ENCODE peak calls at places on chromosomes 3 and 15, in eight cellular contexts. P is uterus, X is hepatocyte, V is A549, Z is AG09319, Q is adrenal gland, C is testis, H is mesothelial cell of epicardium. J is an unnamed sample.

GRCh38 chr3:38646630-38647029 is 2.9 kb downstream of the SCN5A start:
- DNase-seq in P (no peak), X (peak), V (peak), Z (no peak), Q (no peak), C (no peak), H (no peak), J (peak)

GRCh38 chr3:21294768-21295167 is 456.2 kb downstream of the ZNF385D start:
- DNase-seq in P (no peak), X (no peak), V (no peak), Z (no peak), Q (no peak), C (no peak), H (no peak), J (peak)

GRCh38 chr3:112061152-112061551 is 25.0 kb upstream of the C3orf52 start:
- DNase-seq in P (no peak), X (no peak), V (no peak), Z (no peak), Q (no peak), C (no peak), H (no peak), J (no peak)

GRCh38 chr3:135382621-135383020 is 582.9 kb upstream of the PPP2R3A start:
- DNase-seq in P (no peak), X (no peak), V (no peak), Z (no peak), Q (no peak), C (peak), H (no peak), J (no peak)

GRCh38 chr15:41115088-41115651 is 910 bp downstream of the INO80 start:
- DNase-seq in P (no peak), X (peak), V (no peak), Z (peak), Q (no peak), C (no peak), H (no peak), J (peak)

GRCh38 chr3:50516048-50516871 is 12.8 kb upstream of the CACNA2D2 start:
- DNase-seq in P (peak), X (peak), V (no peak), Z (no peak), Q (peak), C (peak), H (peak), J (no peak)

GRCh38 chr15:76282451-76282850 is 28.8 kb downstream of the ETFA start:
- DNase-seq in P (no peak), X (no peak), V (no peak), Z (no peak), Q (no peak), C (no peak), H (no peak), J (no peak)

GRCh38 chr15:42157981-42158765 is 1.7 kb upstream of the PLA2G4F start:
- DNase-seq in P (no peak), X (no peak), V (no peak), Z (no peak), Q (peak), C (no peak), H (no peak), J (peak)

GRCh38 chr3:194687638-194688206 is 2.0 kb downstream of the FAM43A start:
- DNase-seq in P (peak), X (peak), V (peak), Z (no peak), Q (peak), C (peak), H (peak), J (peak)

GRCh38 chr3:179560791-179561190 is 1.9 kb upstream of the ACTL6A start:
- DNase-seq in P (no peak), X (no peak), V (no peak), Z (no peak), Q (no peak), C (no peak), H (no peak), J (no peak)

GRCh38 chr15:60095711-60096110 is 91.6 kb downstream of the FOXB1 start:
- DNase-seq in P (no peak), X (no peak), V (no peak), Z (no peak), Q (no peak), C (no peak), H (no peak), J (no peak)

GRCh38 chr3:127560051-127560787 is 30.3 kb downstream of the TPRA1 start:
- DNase-seq in P (no peak), X (no peak), V (no peak), Z (no peak), Q (no peak), C (no peak), H (no peak), J (no peak)

GRCh38 chr15:98120561-98120960 is 160.1 kb downstream of the ARRDC4 start:
- DNase-seq in P (no peak), X (no peak), V (no peak), Z (no peak), Q (no peak), C (no peak), H (no peak), J (peak)

GRCh38 chr3:184261270-184262165 is at the start of gene CAMK2N2:
- DNase-seq in P (no peak), X (peak), V (peak), Z (no peak), Q (peak), C (peak), H (peak), J (no peak)

GRCh38 chr15:22262613-22263020 is 182.3 kb downstream of the OR4M2 start:
- DNase-seq in P (no peak), X (no peak), V (peak), Z (no peak), Q (peak), C (peak), H (no peak), J (no peak)

GRCh38 chr3:36175916-36176461 is 204.3 kb upstream of the STAC start:
- DNase-seq in P (no peak), X (no peak), V (no peak), Z (no peak), Q (no peak), C (no peak), H (no peak), J (no peak)

GRCh38 chr3:43748179-43748578 is 57.4 kb downstream of the ABHD5 start:
- DNase-seq in P (no peak), X (no peak), V (no peak), Z (no peak), Q (no peak), C (no peak), H (no peak), J (peak)

GRCh38 chr3:79729096-79729495 is 38.7 kb downstream of the ROBO1 start:
- DNase-seq in P (no peak), X (peak), V (no peak), Z (no peak), Q (no peak), C (peak), H (peak), J (no peak)

GRCh38 chr15:20358066-20358780 is 183.4 kb downstream of the GOLGA6L6 start:
- DNase-seq in P (no peak), X (peak), V (no peak), Z (no peak), Q (peak), C (no peak), H (peak), J (no peak)

GRCh38 chr3:46668591-46668990 is 24.9 kb downstream of the ALS2CL start:
- DNase-seq in P (no peak), X (no peak), V (no peak), Z (no peak), Q (peak), C (no peak), H (peak), J (peak)

GRCh38 chr3:13494463-13495350 is 14.6 kb downstream of the HDAC11 start:
- DNase-seq in P (no peak), X (no peak), V (peak), Z (no peak), Q (no peak), C (peak), H (no peak), J (no peak)

GRCh38 chr15:80693682-80694623 is 1.2 kb upstream of the ABHD17C start:
- DNase-seq in P (no peak), X (no peak), V (peak), Z (no peak), Q (no peak), C (no peak), H (no peak), J (no peak)

GRCh38 chr3:156174229-156174847 is 54.0 kb downstream of the KCNAB1 start:
- DNase-seq in P (no peak), X (peak), V (no peak), Z (no peak), Q (no peak), C (peak), H (no peak), J (peak)

GRCh38 chr3:156172536-156172935 is 52.2 kb downstream of the KCNAB1 start:
- DNase-seq in P (no peak), X (no peak), V (no peak), Z (no peak), Q (no peak), C (no peak), H (no peak), J (no peak)

GRCh38 chr3:156176048-156176447 is 55.7 kb downstream of the KCNAB1 start:
- DNase-seq in P (no peak), X (no peak), V (no peak), Z (no peak), Q (no peak), C (no peak), H (no peak), J (no peak)

GRCh38 chr3:156175570-156175969 is 55.2 kb downstream of the KCNAB1 start:
- DNase-seq in P (no peak), X (no peak), V (no peak), Z (no peak), Q (no peak), C (no peak), H (no peak), J (no peak)

DNA sequence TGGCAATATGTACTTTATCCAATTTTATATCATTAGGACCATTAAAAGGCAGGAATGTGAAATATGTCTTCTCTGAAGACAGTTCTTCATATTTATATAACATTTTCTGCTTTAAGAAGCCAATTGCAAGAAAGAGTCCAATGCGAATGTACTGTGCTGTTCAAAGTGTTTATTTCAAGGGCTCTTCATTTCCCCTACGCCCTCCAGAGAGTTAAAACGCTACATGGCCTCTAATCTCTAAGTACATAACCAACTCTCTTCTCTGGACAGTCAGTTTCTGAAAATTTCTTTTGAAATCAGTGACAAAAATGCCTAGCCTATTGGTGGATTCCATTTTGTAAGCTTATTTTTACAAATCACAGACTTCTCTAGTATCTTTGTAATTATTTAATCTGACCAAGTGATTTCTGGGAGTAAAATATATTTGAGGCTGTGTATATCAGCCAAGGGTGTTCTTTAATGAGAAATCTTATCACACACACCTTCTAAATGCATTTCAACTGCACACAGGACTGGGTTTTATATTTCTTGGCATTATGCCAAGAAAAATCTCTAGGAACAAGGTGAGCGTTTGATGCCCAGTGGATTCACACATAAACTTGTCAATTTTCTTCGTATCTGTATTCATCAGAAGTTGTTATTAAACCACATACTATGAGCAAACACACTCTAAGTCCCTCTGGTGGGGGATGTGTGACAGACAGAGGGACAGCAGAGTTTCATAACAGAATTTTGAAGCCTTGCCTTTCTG is 51.3 kb downstream of the KCNAB1 start:
- DNase-seq in P (no peak), X (no peak), V (no peak), Z (no peak), Q (no peak), C (no peak), H (no peak), J (no peak)
- TF ChIP-seq CTCF in P (no peak), X (no peak), V (no peak), Z (no peak), Q (no peak), C (no peak), H (no peak), J (no peak)

GRCh38 chr15:66588537-66588936 is 22.7 kb upstream of the LCTL start:
- DNase-seq in P (no peak), X (no peak), V (no peak), Z (no peak), Q (no peak), C (no peak), H (no peak), J (no peak)
- TF ChIP-seq CTCF in P (no peak), X (no peak), V (peak), Z (no peak), Q (no peak), C (no peak), H (no peak), J (peak)

GRCh38 chr3:59606638-59607262 is 556.9 kb upstream of the CFAP20DC start:
- DNase-seq in P (no peak), X (no peak), V (no peak), Z (no peak), Q (peak), C (no peak), H (no peak), J (no peak)

GRCh38 chr3:59605944-59606534 is 556.2 kb upstream of the CFAP20DC start:
- DNase-seq in P (no peak), X (no peak), V (no peak), Z (no peak), Q (no peak), C (no peak), H (no peak), J (no peak)

GRCh38 chr3:59605318-59605717 is 555.5 kb upstream of the CFAP20DC start:
- DNase-seq in P (no peak), X (no peak), V (no peak), Z (no peak), Q (no peak), C (no peak), H (no peak), J (no peak)

GRCh38 chr3:59608356-59608755 is 558.5 kb upstream of the CFAP20DC start:
- DNase-seq in P (no peak), X (no peak), V (no peak), Z (no peak), Q (no peak), C (no peak), H (no peak), J (no peak)

GRCh38 chr3:59607628-59608027 is 557.8 kb upstream of the CFAP20DC start:
- DNase-seq in P (no peak), X (peak), V (no peak), Z (no peak), Q (no peak), C (no peak), H (no peak), J (peak)
- TF ChIP-seq CTCF in P (no peak), X (peak), V (no peak), Z (peak), Q (no peak), C (peak), H (no peak), J (peak)

GRCh38 chr15:43881944-43882343 is 55.1 kb downstream of the WDR76 start:
- DNase-seq in P (no peak), X (no peak), V (no peak), Z (no peak), Q (no peak), C (peak), H (no peak), J (no peak)
- TF ChIP-seq CTCF in P (no peak), X (peak), V (peak), Z (peak), Q (no peak), C (peak), H (no peak), J (peak)

GRCh38 chr3:171054921-171055320 is 28.4 kb upstream of the SLC2A2 start:
- DNase-seq in P (no peak), X (no peak), V (no peak), Z (no peak), Q (no peak), C (no peak), H (no peak), J (peak)

GRCh38 chr3:171044384-171044783 is 17.9 kb upstream of the SLC2A2 start:
- DNase-seq in P (no peak), X (no peak), V (no peak), Z (no peak), Q (no peak), C (no peak), H (no peak), J (no peak)

GRCh38 chr3:171054231-171054630 is 27.7 kb upstream of the SLC2A2 start:
- DNase-seq in P (no peak), X (no peak), V (no peak), Z (no peak), Q (no peak), C (no peak), H (no peak), J (no peak)

GRCh38 chr3:171044828-171045793 is 18.6 kb upstream of the SLC2A2 start:
- DNase-seq in P (no peak), X (peak), V (peak), Z (peak), Q (peak), C (no peak), H (no peak), J (peak)

GRCh38 chr3:171049831-171050444 is 23.4 kb upstream of the SLC2A2 start:
- DNase-seq in P (no peak), X (peak), V (peak), Z (peak), Q (peak), C (peak), H (no peak), J (peak)
- TF ChIP-seq CTCF in P (peak), X (peak), V (peak), Z (peak), Q (peak), C (peak), H (peak), J (peak)

DNA sequence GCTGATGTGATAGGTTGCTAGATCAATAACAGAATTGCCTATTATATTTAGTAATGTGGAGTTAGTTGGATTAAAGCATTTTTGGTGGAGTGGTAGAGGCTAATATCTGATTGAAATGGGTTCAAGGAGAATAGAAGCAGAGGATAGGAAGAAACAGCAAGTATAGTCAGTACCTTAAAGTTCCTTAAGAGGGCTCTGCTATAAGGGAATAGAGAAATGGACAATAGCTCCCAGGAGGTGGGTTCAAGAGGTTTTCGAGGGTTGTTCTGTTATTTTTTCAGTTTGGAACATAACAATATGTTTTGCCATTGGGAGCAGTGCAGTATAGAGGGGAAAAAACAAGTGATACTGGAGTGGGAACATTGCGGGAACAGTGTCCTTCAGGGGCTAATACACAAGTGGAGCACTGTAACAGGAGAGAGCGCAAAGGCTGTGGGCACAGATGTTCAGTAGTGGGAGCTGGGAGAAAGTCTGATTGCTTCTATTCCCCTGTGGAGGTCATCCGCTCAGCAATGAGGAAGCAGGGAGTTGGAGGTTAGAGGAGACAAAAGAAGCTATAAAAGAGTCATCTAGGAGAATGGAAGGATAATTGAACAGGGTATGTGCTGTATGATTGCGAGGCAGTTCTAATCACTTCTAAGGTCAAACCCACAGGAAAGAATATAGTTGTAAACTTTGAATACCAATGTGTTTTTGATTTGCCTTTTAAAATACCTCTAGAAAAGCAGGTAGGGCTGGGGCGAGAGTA is 3.3 kb downstream of the MRPS11 start:
- DNase-seq in P (no peak), X (no peak), V (no peak), Z (no peak), Q (no peak), C (no peak), H (no peak), J (no peak)
- TF ChIP-seq CTCF in P (no peak), X (no peak), V (no peak), Z (no peak), Q (no peak), C (no peak), H (no peak), J (no peak)